ENCODE peak calls at places on chromosome 17, in four cellular contexts. P is effector CD4-positive, alpha-beta T cell; S is activated CD8-positive, alpha-beta memory T cell treated with anti-CD3 and anti-CD28 coated beads, Interleukin-2, amount 50 U/mL, for 48 hours; C is activated gamma-delta T cell treated with Interleukin-2 at 50 U/mL for 16 hours. K is an unnamed sample.

GRCh38 chr17:63929860-63930766 is 2.0 kb downstream of the CD79B start:
- DNase-seq in S (no peak), P (no peak), C (no peak), K (no peak)

GRCh38 chr17:20823890-20824289 is 218.9 kb downstream of the USP22 start:
- DNase-seq in P (no peak), S (no peak), C (no peak), K (no peak)

GRCh38 chr17:65287040-65287439 is 149.9 kb downstream of the RGS9 start:
- DNase-seq in C (no peak), P (no peak), S (no peak), K (no peak)

GRCh38 chr17:59093702-59094231 is 12.9 kb downstream of the TRIM37 start:
- DNase-seq in C (no peak), S (no peak), P (no peak), K (no peak)

GRCh38 chr17:61593404-61593803 is 2.4 kb upstream of the NACA2 start:
- DNase-seq in P (no peak), S (no peak), C (no peak), K (no peak)

GRCh38 chr17:43021739-43022512 is at the start of gene VAT1:
- DNase-seq in P (peak), S (peak), C (peak), K (peak)

GRCh38 chr17:50687200-50688066 is 20.3 kb downstream of the ANKRD40 start:
- DNase-seq in S (no peak), P (no peak), C (no peak), K (no peak)

GRCh38 chr17:5378566-5379207 is 40.8 kb downstream of the NUP88 start:
- DNase-seq in C (no peak), S (no peak), P (no peak), K (no peak)

GRCh38 chr17:45294506-45294905 is 22.3 kb downstream of the MAP3K14 start:
- DNase-seq in P (no peak), S (no peak), C (no peak), K (no peak)

GRCh38 chr17:19003543-19003965 is 1.0 kb downstream of the FAM83G start:
- DNase-seq in S (no peak), C (no peak), P (no peak), K (no peak)

GRCh38 chr17:46162871-46163270 is 30.4 kb downstream of the KANSL1 start:
- DNase-seq in P (no peak), S (no peak), C (no peak), K (no peak)

GRCh38 chr17:11880714-11881113 is 116.6 kb downstream of the ZNF18 start:
- DNase-seq in P (no peak), S (no peak), C (no peak), K (no peak)

GRCh38 chr17:17366941-17367885 is 64.0 kb downstream of the NT5M start:
- DNase-seq in P (no peak), C (no peak), S (no peak), K (no peak)

GRCh38 chr17:82228842-82229685 is at the start of gene SLC16A3:
- DNase-seq in S (peak), C (peak), P (peak), K (peak)

GRCh38 chr17:79626156-79626890 is 15.5 kb upstream of the RBFOX3 start:
- DNase-seq in C (peak), P (no peak), S (peak), K (no peak)

GRCh38 chr17:4293572-4293971 is 29.8 kb upstream of the ANKFY1 start:
- DNase-seq in P (no peak), S (no peak), C (no peak), K (no peak)

GRCh38 chr17:56929362-56929969 is 15.6 kb upstream of the TRIM25 start:
- DNase-seq in P (no peak), S (no peak), C (no peak), K (no peak)

GRCh38 chr17:34757611-34758010 is 178.2 kb downstream of the TMEM132E start:
- DNase-seq in S (no peak), P (no peak), C (no peak), K (no peak)

GRCh38 chr17:38658741-38659345 is 15.9 kb downstream of the EPOP start:
- DNase-seq in C (no peak), P (no peak), S (no peak), K (no peak)

GRCh38 chr17:75250009-75250471 is 11.4 kb downstream of the GGA3 start:
- DNase-seq in P (peak), S (peak), C (peak), K (peak)

GRCh38 chr17:31587462-31587861 is 196.0 kb downstream of the RAB11FIP4 start:
- DNase-seq in S (no peak), C (no peak), P (no peak), K (no peak)

GRCh38 chr17:82751171-82751570 is 694 bp upstream of the TBCD start:
- DNase-seq in C (peak), S (no peak), P (no peak), K (no peak)

GRCh38 chr17:63714550-63715277 is 14.8 kb upstream of the LIMD2 start:
- DNase-seq in S (no peak), C (no peak), P (no peak), K (no peak)

GRCh38 chr17:75240394-75241142 is 20.8 kb downstream of the GGA3 start:
- DNase-seq in P (no peak), C (no peak), S (peak), K (peak)

GRCh38 chr17:77696720-77697460 is 261.6 kb upstream of the TNRC6C start:
- DNase-seq in P (no peak), C (no peak), S (peak), K (no peak)

GRCh38 chr17:8753976-8754440 is 4.3 kb downstream of the SPDYE4 start:
- DNase-seq in P (no peak), S (no peak), C (no peak), K (no peak)

GRCh38 chr17:600576-601301 is 113.9 kb downstream of the VPS53 start:
- DNase-seq in C (no peak), S (peak), P (no peak), K (no peak)

GRCh38 chr17:3808701-3809100 is 7.7 kb upstream of the ITGAE start:
- DNase-seq in S (no peak), P (no peak), C (no peak), K (no peak)

GRCh38 chr17:19534562-19535149 is 1.0 kb downstream of the SLC47A1 start:
- DNase-seq in P (no peak), C (no peak), S (no peak), K (no peak)

GRCh38 chr17:76368545-76368944 is 14.8 kb upstream of the PRPSAP1 start:
- DNase-seq in S (no peak), C (no peak), P (no peak), K (no peak)

GRCh38 chr17:48603959-48604769 is 622 bp downstream of the HOXB6 start:
- DNase-seq in P (no peak), S (no peak), C (no peak), K (no peak)

GRCh38 chr17:40724656-40725055 is 21.1 kb upstream of the KRT24 start:
- DNase-seq in P (no peak), C (no peak), S (no peak), K (no peak)

GRCh38 chr17:3385869-3386816 is at the start of gene OR3A2:
- DNase-seq in S (no peak), C (no peak), P (no peak), K (no peak)

GRCh38 chr17:17179371-17179827 is 26.7 kb downstream of the PLD6 start:
- DNase-seq in P (no peak), C (peak), S (no peak), K (no peak)

GRCh38 chr17:30554839-30555751 is 77.9 kb downstream of the GOSR1 start:
- DNase-seq in P (no peak), C (no peak), S (peak), K (no peak)

GRCh38 chr17:12613566-12613965 is 52.1 kb upstream of the MYOCD start:
- DNase-seq in C (no peak), S (no peak), P (no peak), K (no peak)

GRCh38 chr17:5139454-5139725 is 23.6 kb downstream of the USP6 start:
- DNase-seq in C (no peak), S (no peak), P (no peak), K (no peak)